ENCODE peak calls at places on chromosomes 2 and 18, in six cellular contexts. One of them, this sample, is unnamed.

GRCh38 chr2:98086491-98087446 is at the start of gene VWA3B:
- DNase-seq in fibroblast of lung: peak; percentile 25
- DNase-seq in HCT116: peak; percentile 46
- DNase-seq in PC-3: peak; percentile 86
- DNase-seq in GM23248: peak; percentile 73
- DNase-seq in H1: peak; percentile 38
- DNase-seq in this sample: no peak

GRCh38 chr2:132747046-132747445 is 77.0 kb upstream of the LYPD1 start:
- DNase-seq in H1: no peak
- DNase-seq in PC-3: no peak
- DNase-seq in fibroblast of lung: no peak
- DNase-seq in HCT116: no peak
- DNase-seq in GM23248: no peak
- DNase-seq in this sample: no peak

GRCh38 chr2:191539068-191539467 is 138.9 kb upstream of the NABP1 start:
- DNase-seq in fibroblast of lung: peak; percentile 27
- DNase-seq in H1: no peak
- DNase-seq in PC-3: peak; percentile 53
- DNase-seq in HCT116: peak; percentile 18
- DNase-seq in GM23248: peak; percentile 68
- DNase-seq in this sample: no peak

GRCh38 chr2:236287656-236288055 is 23.4 kb upstream of the ASB18 start:
- DNase-seq in PC-3: no peak
- DNase-seq in H1: no peak
- DNase-seq in GM23248: no peak
- DNase-seq in fibroblast of lung: no peak
- DNase-seq in HCT116: no peak
- DNase-seq in this sample: no peak

GRCh38 chr2:71787108-71787415 is 333.7 kb downstream of the DYSF start:
- DNase-seq in HCT116: no peak
- DNase-seq in GM23248: no peak
- DNase-seq in fibroblast of lung: no peak
- DNase-seq in H1: no peak
- DNase-seq in PC-3: no peak
- DNase-seq in this sample: no peak

GRCh38 chr2:240930096-240930630 is 24.0 kb downstream of the CROCC2 start:
- DNase-seq in PC-3: no peak
- DNase-seq in HCT116: no peak
- DNase-seq in GM23248: no peak
- DNase-seq in H1: no peak
- DNase-seq in fibroblast of lung: no peak
- DNase-seq in this sample: no peak

GRCh38 chr2:43077876-43078275 is 148.5 kb downstream of the ZFP36L2 start:
- DNase-seq in H1: no peak
- DNase-seq in fibroblast of lung: no peak
- DNase-seq in GM23248: no peak
- DNase-seq in PC-3: no peak
- DNase-seq in HCT116: no peak
- DNase-seq in this sample: no peak

GRCh38 chr2:40410695-40411094 is 41.2 kb downstream of the SLC8A1 start:
- DNase-seq in fibroblast of lung: no peak
- DNase-seq in PC-3: no peak
- DNase-seq in HCT116: no peak
- DNase-seq in H1: no peak
- DNase-seq in GM23248: no peak
- DNase-seq in this sample: no peak

GRCh38 chr2:54262015-54262765 is 6.2 kb upstream of the TSPYL6 start:
- DNase-seq in H1: no peak
- DNase-seq in PC-3: no peak
- DNase-seq in GM23248: no peak
- DNase-seq in fibroblast of lung: no peak
- DNase-seq in HCT116: no peak
- DNase-seq in this sample: no peak

GRCh38 chr2:107001964-107002696 is 116.2 kb upstream of the ST6GAL2 start:
- DNase-seq in PC-3: peak; percentile 95
- DNase-seq in fibroblast of lung: peak; percentile 83
- DNase-seq in GM23248: peak; percentile 53
- DNase-seq in HCT116: no peak
- DNase-seq in H1: no peak
- DNase-seq in this sample: no peak

GRCh38 chr18:23453657-23454011 is 547 bp downstream of the RIOK3 start:
- DNase-seq in H1: no peak
- DNase-seq in HCT116: no peak
- DNase-seq in GM23248: peak; percentile 78
- DNase-seq in PC-3: peak; percentile 65
- DNase-seq in fibroblast of lung: peak; percentile 74
- DNase-seq in this sample: no peak

GRCh38 chr2:47315490-47315889 is 87.5 kb upstream of the MSH2 start:
- DNase-seq in fibroblast of lung: no peak
- DNase-seq in PC-3: no peak
- DNase-seq in GM23248: no peak
- DNase-seq in HCT116: no peak
- DNase-seq in H1: no peak
- DNase-seq in this sample: no peak

GRCh38 chr2:238523158-238524110 is 96.7 kb downstream of the ASB1 start:
- DNase-seq in GM23248: peak; percentile 73
- DNase-seq in H1: peak; percentile 31
- DNase-seq in PC-3: no peak
- DNase-seq in fibroblast of lung: peak; percentile 39
- DNase-seq in HCT116: no peak
- DNase-seq in this sample: no peak

GRCh38 chr2:123093199-123093598 is 931.9 kb upstream of the CNTNAP5 start:
- DNase-seq in fibroblast of lung: no peak
- DNase-seq in H1: no peak
- DNase-seq in HCT116: no peak
- DNase-seq in GM23248: no peak
- DNase-seq in PC-3: peak; percentile 72
- DNase-seq in this sample: no peak

GRCh38 chr2:127387655-127388422 is at the start of gene MAP3K2:
- DNase-seq in HCT116: peak; percentile 72
- DNase-seq in PC-3: peak; percentile 96
- DNase-seq in GM23248: peak; percentile 96
- DNase-seq in fibroblast of lung: peak; percentile 88
- DNase-seq in H1: no peak
- DNase-seq in this sample: no peak

GRCh38 chr2:132915812-132916211 is 245.8 kb upstream of the LYPD1 start:
- DNase-seq in fibroblast of lung: no peak
- DNase-seq in PC-3: no peak
- DNase-seq in H1: no peak
- DNase-seq in HCT116: no peak
- DNase-seq in GM23248: no peak
- DNase-seq in this sample: no peak

GRCh38 chr2:203858176-203858575 is 9.4 kb upstream of the CTLA4 start:
- DNase-seq in HCT116: peak; percentile 3
- DNase-seq in H1: no peak
- DNase-seq in fibroblast of lung: no peak
- DNase-seq in GM23248: no peak
- DNase-seq in PC-3: no peak
- DNase-seq in this sample: no peak

GRCh38 chr2:204027105-204027504 is 90.5 kb downstream of the ICOS start:
- DNase-seq in GM23248: no peak
- DNase-seq in H1: no peak
- DNase-seq in PC-3: peak; percentile 64
- DNase-seq in fibroblast of lung: peak; percentile 55
- DNase-seq in HCT116: no peak
- DNase-seq in this sample: peak; percentile 1

GRCh38 chr2:150609831-150610582 is 122.5 kb upstream of the RND3 start:
- DNase-seq in H1: no peak
- DNase-seq in PC-3: peak; percentile 54
- DNase-seq in HCT116: no peak
- DNase-seq in fibroblast of lung: peak; percentile 91
- DNase-seq in GM23248: peak; percentile 84
- DNase-seq in this sample: no peak

GRCh38 chr18:48940854-48941531 is 9.8 kb downstream of the SMAD7 start:
- DNase-seq in PC-3: no peak
- DNase-seq in H1: no peak
- DNase-seq in fibroblast of lung: no peak
- DNase-seq in GM23248: no peak
- DNase-seq in HCT116: no peak
- DNase-seq in this sample: no peak

GRCh38 chr2:170503971-170504819 is 210.9 kb upstream of the SP5 start:
- DNase-seq in HCT116: no peak
- DNase-seq in GM23248: no peak
- DNase-seq in H1: no peak
- DNase-seq in fibroblast of lung: no peak
- DNase-seq in PC-3: no peak
- DNase-seq in this sample: no peak

GRCh38 chr18:58692420-58693185 is 21.3 kb downstream of the MALT1 start:
- DNase-seq in HCT116: no peak
- DNase-seq in GM23248: no peak
- DNase-seq in PC-3: no peak
- DNase-seq in H1: no peak
- DNase-seq in fibroblast of lung: no peak
- DNase-seq in this sample: no peak

GRCh38 chr18:58690259-58690658 is 19.0 kb downstream of the MALT1 start:
- DNase-seq in GM23248: no peak
- DNase-seq in PC-3: no peak
- DNase-seq in H1: no peak
- DNase-seq in HCT116: no peak
- DNase-seq in fibroblast of lung: no peak
- DNase-seq in this sample: no peak

GRCh38 chr18:58682429-58683069 is 11.3 kb downstream of the MALT1 start:
- DNase-seq in fibroblast of lung: peak; percentile 76
- DNase-seq in HCT116: peak; percentile 33
- DNase-seq in H1: no peak
- DNase-seq in GM23248: peak; percentile 67
- DNase-seq in PC-3: peak; percentile 84
- DNase-seq in this sample: peak; percentile 60

GRCh38 chr18:58691256-58691655 is 20.0 kb downstream of the MALT1 start:
- DNase-seq in PC-3: no peak
- DNase-seq in HCT116: no peak
- DNase-seq in fibroblast of lung: peak; percentile 25
- DNase-seq in GM23248: no peak
- DNase-seq in H1: no peak
- DNase-seq in this sample: no peak

DNA sequence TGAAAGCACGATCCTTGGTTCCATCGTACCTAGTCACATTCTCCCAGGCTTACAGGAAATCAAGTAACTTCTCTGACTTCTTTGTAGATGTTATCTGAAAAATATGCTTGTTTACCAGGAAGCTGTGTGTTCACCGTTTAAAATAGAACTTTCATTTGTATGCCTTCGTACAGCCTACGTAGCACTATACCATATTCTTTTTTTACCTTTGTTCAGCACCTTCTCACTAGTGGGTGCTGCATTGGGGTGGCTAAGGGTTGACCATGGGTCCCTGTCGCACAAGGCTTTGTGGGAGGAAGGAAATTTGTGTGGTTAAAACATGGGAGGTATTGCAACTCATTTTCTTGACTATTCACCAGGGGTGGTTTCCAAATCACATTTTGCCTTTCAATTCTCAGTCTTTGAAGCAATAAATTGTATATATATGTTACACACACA is 16.6 kb downstream of the MALT1 start:
- DNase-seq in fibroblast of lung: no peak
- DNase-seq in PC-3: no peak
- DNase-seq in H1: no peak
- DNase-seq in HCT116: no peak
- DNase-seq in GM23248: no peak
- DNase-seq in this sample: no peak
- H3K36me3 ChIP-seq in fibroblast of lung: no peaks in the 10 kb centered on the region
- H3K36me3 ChIP-seq in PC-3: peaks cover 7% of the 10 kb centered on the region
- H3K36me3 ChIP-seq in H1: no peaks in the 10 kb centered on the region
- H3K36me3 ChIP-seq in HCT116: peaks cover 3% of the 10 kb centered on the region
- H3K36me3 ChIP-seq in GM23248: peaks cover 34% of the 10 kb centered on the region
- H3K36me3 ChIP-seq in this sample: peaks cover 20% of the 10 kb centered on the region

DNA sequence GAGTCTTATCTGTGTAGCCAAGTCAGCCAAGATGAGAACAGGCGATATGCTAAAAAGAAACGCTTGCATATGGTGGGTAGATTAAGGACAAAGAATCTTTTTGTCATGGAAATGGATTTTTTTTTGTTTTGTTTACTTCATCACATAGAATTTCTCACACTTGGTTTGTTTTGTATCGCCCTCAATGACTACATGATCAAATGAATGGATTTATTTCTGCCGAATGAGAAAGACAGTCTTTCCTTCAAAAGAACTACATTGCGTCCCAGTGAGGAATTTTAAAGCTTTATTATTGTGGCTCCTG is 2.0 kb downstream of the SALL3 start:
- DNase-seq in GM23248: no peak
- DNase-seq in HCT116: no peak
- DNase-seq in H1: no peak
- DNase-seq in PC-3: no peak
- DNase-seq in fibroblast of lung: no peak
- DNase-seq in this sample: no peak
- TF ChIP-seq EZH2 in GM23248: peak; percentile 18
- TF ChIP-seq EZH2 in HCT116: no peak
- TF ChIP-seq EZH2 in H1: no peak
- TF ChIP-seq EZH2 in PC-3: no peak
- TF ChIP-seq EZH2 in fibroblast of lung: no peak
- TF ChIP-seq EZH2 in this sample: no peak

GRCh38 chr2:233384017-233384416 is 29.7 kb downstream of the DGKD start:
- DNase-seq in HCT116: no peak
- DNase-seq in GM23248: no peak
- DNase-seq in PC-3: no peak
- DNase-seq in fibroblast of lung: no peak
- DNase-seq in H1: no peak
- DNase-seq in this sample: no peak
- H3K9ac ChIP-seq in HCT116: no peak overlapping the region
- H3K9ac ChIP-seq in GM23248: no peak overlapping the region
- H3K9ac ChIP-seq in PC-3: peak overlapping the region; percentile 23
- H3K9ac ChIP-seq in fibroblast of lung: no peak overlapping the region
- H3K9ac ChIP-seq in H1: no peak overlapping the region
- H3K9ac ChIP-seq in this sample: no peak overlapping the region

GRCh38 chr2:74372674-74373073 is 7.4 kb downstream of the DCTN1 start:
- DNase-seq in H1: no peak
- DNase-seq in fibroblast of lung: no peak
- DNase-seq in HCT116: no peak
- DNase-seq in PC-3: no peak
- DNase-seq in GM23248: no peak
- DNase-seq in this sample: no peak

GRCh38 chr2:74373985-74374384 is 6.1 kb downstream of the DCTN1 start:
- DNase-seq in H1: no peak
- DNase-seq in PC-3: no peak
- DNase-seq in HCT116: no peak
- DNase-seq in fibroblast of lung: no peak
- DNase-seq in GM23248: no peak
- DNase-seq in this sample: no peak

GRCh38 chr2:74371421-74371820 is 8.7 kb downstream of the DCTN1 start:
- DNase-seq in fibroblast of lung: no peak
- DNase-seq in H1: no peak
- DNase-seq in GM23248: no peak
- DNase-seq in HCT116: no peak
- DNase-seq in PC-3: no peak
- DNase-seq in this sample: no peak

GRCh38 chr2:74374509-74375205 is 5.5 kb downstream of the DCTN1 start:
- DNase-seq in fibroblast of lung: peak; percentile 83
- DNase-seq in GM23248: peak; percentile 50
- DNase-seq in PC-3: no peak
- DNase-seq in H1: peak; percentile 59
- DNase-seq in HCT116: no peak
- DNase-seq in this sample: no peak

DNA sequence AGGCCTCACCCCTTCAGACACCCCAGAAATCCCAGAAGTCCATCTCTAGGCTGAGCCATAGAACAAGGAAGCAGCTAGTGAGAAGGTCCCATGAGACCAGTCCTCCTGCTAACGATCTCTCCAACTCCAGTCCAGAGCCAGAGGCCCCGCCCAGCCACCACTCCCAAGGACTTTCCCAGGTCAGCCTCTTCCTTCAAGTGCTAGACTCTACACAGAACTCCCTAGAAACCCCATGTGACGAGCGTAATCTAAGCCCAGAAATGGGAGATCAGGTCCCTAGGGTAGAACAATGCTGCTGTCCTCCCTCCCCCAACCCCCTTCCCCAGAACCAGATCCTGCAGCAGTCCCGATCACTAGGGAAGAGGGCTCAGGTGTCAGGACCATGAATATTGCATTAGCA is 6.9 kb downstream of the DCTN1 start:
- DNase-seq in PC-3: no peak
- DNase-seq in HCT116: no peak
- DNase-seq in fibroblast of lung: no peak
- DNase-seq in GM23248: peak; percentile 49
- DNase-seq in H1: no peak
- DNase-seq in this sample: no peak
- H3K36me3 ChIP-seq in PC-3: peaks cover 19% of the 10 kb centered on the region
- H3K36me3 ChIP-seq in HCT116: peaks cover 34% of the 10 kb centered on the region
- H3K36me3 ChIP-seq in fibroblast of lung: peaks cover 19% of the 10 kb centered on the region
- H3K36me3 ChIP-seq in GM23248: peaks cover 22% of the 10 kb centered on the region
- H3K36me3 ChIP-seq in H1: peaks cover 39% of the 10 kb centered on the region
- H3K36me3 ChIP-seq in this sample: peaks cover 48% of the 10 kb centered on the region

This sample was measured in keratinocyte.